ENCODE peak calls at places on chromosomes 13 and 19, in four cellular contexts. A is progenitor cell of endocrine pancreas, D is NB4, Z is right lobe of liver. K is an unnamed sample.
A peak's percentile ranks its signal among the peaks of the same experiment; 100 is the strongest.

GRCh38 chr13:45779901-45780300 is 71.7 kb downstream of the SIAH3 start:
- DNase-seq in A (no peak), D (no peak), Z (no peak), K (no peak)

GRCh38 chr19:871446-872265 is 12.2 kb downstream of the CFD start:
- DNase-seq in A (no peak), D (no peak), Z (no peak), K (peak; percentile 83)

GRCh38 chr13:102040812-102041211 is 361.0 kb downstream of the FGF14 start:
- DNase-seq in A (no peak), D (no peak), Z (no peak), K (no peak)

GRCh38 chr19:32339988-32340874 is 5.2 kb upstream of the ZNF507 start:
- DNase-seq in A (peak; percentile 38), D (peak; percentile 37), Z (peak; percentile 73), K (no peak)

GRCh38 chr13:114283581-114283980 is 2.2 kb downstream of the UPF3A start:
- DNase-seq in A (no peak), D (peak; percentile 41), Z (no peak), K (no peak)

GRCh38 chr13:112703449-112703848 is 13.6 kb downstream of the ATP11A start:
- DNase-seq in A (no peak), D (no peak), Z (no peak), K (no peak)

GRCh38 chr19:18425515-18426415 is 6.6 kb downstream of the SSBP4 start:
- DNase-seq in A (no peak), D (no peak), Z (no peak), K (no peak)

GRCh38 chr13:39612023-39612637 is 9.1 kb upstream of the LHFPL6 start:
- DNase-seq in A (peak; percentile 42), D (peak; percentile 79), Z (peak; percentile 40), K (no peak)

GRCh38 chr13:64755961-64756360 is 2474.2 kb downstream of the PCDH9 start:
- DNase-seq in A (no peak), D (no peak), Z (no peak), K (no peak)

GRCh38 chr19:49565261-49565660 is 15.1 kb downstream of the NOSIP start:
- DNase-seq in A (no peak), D (no peak), Z (no peak), K (no peak)

GRCh38 chr19:35932291-35932936 is 3.8 kb upstream of the LRFN3 start:
- DNase-seq in A (no peak), D (no peak), Z (no peak), K (no peak)

GRCh38 chr19:33220115-33220514 is 5.5 kb downstream of the SLC7A10 start:
- DNase-seq in A (no peak), D (no peak), Z (no peak), K (no peak)

GRCh38 chr13:98761126-98761978 is 8.9 kb upstream of the SLC15A1 start:
- DNase-seq in A (no peak), D (peak; percentile 71), Z (peak; percentile 44), K (no peak)

GRCh38 chr13:94559201-94559795 is 36.7 kb downstream of the TGDS start:
- DNase-seq in A (no peak), D (no peak), Z (no peak), K (no peak)

GRCh38 chr19:58395220-58395978 is at the start of gene RNF225:
- DNase-seq in A (no peak), D (peak; percentile 47), Z (no peak), K (no peak)

GRCh38 chr19:45747513-45747912 is 14.3 kb downstream of the MEIOSIN start:
- DNase-seq in A (no peak), D (no peak), Z (no peak), K (no peak)

GRCh38 chr19:4337906-4338440 is 654 bp downstream of the STAP2 start:
- DNase-seq in A (no peak), D (no peak), Z (peak; percentile 64), K (no peak)

GRCh38 chr19:34387446-34387810 is 16.8 kb upstream of the PDCD2L start:
- DNase-seq in A (no peak), D (no peak), Z (no peak), K (no peak)

GRCh38 chr13:32010137-32010536 is 21.4 kb upstream of the FRY start:
- DNase-seq in A (no peak), D (no peak), Z (no peak), K (no peak)

GRCh38 chr19:55383789-55384575 is at the start of gene TMEM238:
- DNase-seq in A (peak; percentile 62), D (peak; percentile 76), Z (peak; percentile 76), K (no peak)

GRCh38 chr13:33204130-33204927 is 81.2 kb downstream of the STARD13 start:
- DNase-seq in A (no peak), D (no peak), Z (peak; percentile 26), K (no peak)

GRCh38 chr13:23966691-23967615 is 69.7 kb upstream of the C1QTNF9B start:
- DNase-seq in A (no peak), D (no peak), Z (no peak), K (no peak)

GRCh38 chr19:42078058-42078457 is 2.1 kb downstream of the ZNF574 start:
- DNase-seq in A (no peak), D (no peak), Z (no peak), K (no peak)

GRCh38 chr19:57099199-57099661 is 20.6 kb upstream of the USP29 start:
- DNase-seq in A (no peak), D (peak; percentile 57), Z (peak; percentile 51), K (no peak)

GRCh38 chr19:29831041-29831548 is 19.3 kb downstream of the CCNE1 start:
- DNase-seq in A (no peak), D (no peak), Z (no peak), K (no peak)

GRCh38 chr13:25300861-25301346 is 521 bp upstream of the NUP58 start:
- DNase-seq in A (no peak), D (no peak), Z (peak; percentile 39), K (no peak)

GRCh38 chr13:18948012-18948663 is 233.5 kb downstream of the TUBA3C start:
- DNase-seq in A (no peak), D (no peak), Z (no peak), K (peak; percentile 83)

GRCh38 chr13:32642858-32643257 is 56.6 kb downstream of the PDS5B start:
- DNase-seq in A (no peak), D (no peak), Z (no peak), K (no peak)

GRCh38 chr19:3620145-3620816 is 6.3 kb downstream of the CACTIN start:
- DNase-seq in A (no peak), D (no peak), Z (peak; percentile 19), K (no peak)

GRCh38 chr19:2618611-2619010 is 83.9 kb downstream of the GNG7 start:
- DNase-seq in A (no peak), D (peak; percentile 86), Z (peak; percentile 76), K (no peak)

GRCh38 chr13:72652681-72653080 is 74.7 kb downstream of the MZT1 start:
- DNase-seq in A (no peak), D (no peak), Z (no peak), K (no peak)

GRCh38 chr13:32650705-32651311 is 64.6 kb downstream of the PDS5B start:
- DNase-seq in A (no peak), D (peak; percentile 88), Z (peak; percentile 30), K (no peak)

DNA sequence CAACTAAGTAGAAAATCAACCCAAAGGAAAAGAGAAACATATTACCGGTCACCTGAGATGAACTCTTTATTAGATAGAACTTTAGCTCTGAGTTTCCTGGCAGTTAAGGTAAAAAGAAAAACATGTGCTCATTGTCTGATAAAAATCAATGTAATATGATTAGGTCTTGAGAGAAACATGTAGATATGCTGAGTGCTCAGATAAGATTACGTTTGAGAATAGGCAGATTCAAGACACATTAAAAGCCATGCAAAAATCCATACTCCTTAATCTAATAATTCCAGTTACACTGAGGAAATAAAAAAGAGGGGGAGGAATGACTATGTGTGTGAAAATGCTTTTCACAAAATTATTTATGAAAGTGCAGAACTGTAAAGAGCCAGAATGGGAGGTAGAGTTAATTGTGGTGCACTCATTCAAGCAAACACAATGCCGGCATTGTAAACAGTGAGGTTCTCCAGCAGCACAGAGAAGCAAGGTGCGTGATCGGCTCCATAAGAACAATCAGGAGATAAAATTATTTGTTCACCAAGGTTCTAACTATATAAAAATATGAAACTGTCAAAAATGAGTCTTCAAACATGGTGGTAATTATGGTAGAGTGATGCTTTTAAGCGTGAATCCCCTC is 88.8 kb downstream of the MBNL2 start:
- DNase-seq in A (no peak), D (no peak), Z (no peak), K (no peak)
- TF ChIP-seq CTCF in A (no peak), D (no peak), Z (no peak), K (no peak)

GRCh38 chr19:39349326-39349725 is 7.1 kb downstream of the SAMD4B start:
- DNase-seq in A (no peak), D (no peak), Z (no peak), K (no peak)

GRCh38 chr19:39350156-39350555 is 7.9 kb downstream of the SAMD4B start:
- DNase-seq in A (no peak), D (no peak), Z (no peak), K (no peak)

GRCh38 chr19:39351537-39352037 is 9.4 kb downstream of the SAMD4B start:
- DNase-seq in A (no peak), D (no peak), Z (no peak), K (no peak)

GRCh38 chr19:39345956-39346355 is 3.7 kb downstream of the SAMD4B start:
- DNase-seq in A (no peak), D (no peak), Z (no peak), K (no peak)

GRCh38 chr19:39347332-39348227 is 5.4 kb downstream of the SAMD4B start:
- DNase-seq in A (no peak), D (no peak), Z (no peak), K (no peak)
- TF ChIP-seq CTCF in A (no peak), D (no peak), Z (no peak), K (no peak)

DNA sequence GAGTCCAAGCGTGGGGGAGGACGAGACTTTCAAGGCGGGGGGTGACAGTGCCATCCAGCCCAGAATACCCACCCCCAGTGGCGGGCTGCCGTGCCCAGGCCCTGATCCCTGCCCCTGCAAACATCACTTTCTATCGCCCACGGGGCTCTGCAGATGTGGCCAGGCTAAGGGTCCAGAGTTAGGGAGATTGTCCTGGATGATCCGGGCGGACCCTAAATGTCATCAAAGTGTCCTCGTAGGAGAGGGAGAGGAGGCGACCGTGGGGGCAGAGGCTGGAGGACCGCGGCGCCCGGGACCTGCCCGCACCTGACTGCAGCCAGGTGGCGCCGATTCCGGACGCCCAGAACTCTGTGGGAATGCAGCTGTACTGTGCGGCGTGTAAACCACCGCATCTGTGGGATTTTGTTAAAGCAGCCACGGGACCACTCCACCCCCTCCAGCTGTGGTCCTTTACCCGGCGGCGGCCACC is 32.4 kb downstream of the GJA3 start:
- DNase-seq in A (peak; percentile 21), D (peak; percentile 29), Z (peak; percentile 56), K (no peak)
- TF ChIP-seq CTCF in A (peak; percentile 52), D (no peak), Z (peak; percentile 50), K (peak; percentile 46)

GRCh38 chr13:77337159-77337558 is 10.3 kb upstream of the MYCBP2 start:
- DNase-seq in A (no peak), D (peak; percentile 39), Z (no peak), K (no peak)
- TF ChIP-seq CTCF in A (no peak), D (no peak), Z (peak; percentile 8), K (no peak)

K was measured in osteocyte.